ENCODE peak calls at places on chromosomes 7 and 10, in ten cellular contexts. L, U, Y, J, W, A, N, O, Q and X are unnamed samples.
A peak's percentile ranks its signal among the peaks of the same experiment; 100 is the strongest.

GRCh38 chr7:120741371-120742042 is 116.4 kb downstream of the TSPAN12 start:
- DNase-seq in L (no peak), U (no peak), Y (no peak), J (peak; percentile 69), W (no peak), A (no peak), N (no peak), O (no peak), Q (no peak), X (no peak)

GRCh38 chr10:98790817-98791216 is 344.1 kb upstream of the HPS1 start:
- DNase-seq in L (no peak), U (peak; percentile 22), Y (peak; percentile 12), J (peak; percentile 27), W (no peak), A (no peak), N (peak; percentile 36), O (peak; percentile 1), Q (peak; percentile 39), X (no peak)

GRCh38 chr10:3375505-3375904 is 202.9 kb upstream of the PITRM1 start:
- DNase-seq in L (no peak), U (no peak), Y (no peak), J (no peak), W (no peak), A (no peak), N (no peak), O (no peak), Q (no peak), X (no peak)

GRCh38 chr7:120273476-120273975 is 551 bp downstream of the KCND2 start:
- DNase-seq in L (no peak), U (peak; percentile 69), Y (no peak), J (peak; percentile 60), W (peak; percentile 16), A (peak; percentile 78), N (peak; percentile 31), O (no peak), Q (no peak), X (no peak)

GRCh38 chr7:117312593-117312992 is 10.3 kb downstream of the WNT2 start:
- DNase-seq in L (no peak), U (no peak), Y (peak; percentile 13), J (no peak), W (no peak), A (no peak), N (no peak), O (no peak), Q (no peak), X (no peak)

GRCh38 chr7:110877086-110877485 is 213.8 kb upstream of the LRRN3 start:
- DNase-seq in L (no peak), U (no peak), Y (peak; percentile 34), J (no peak), W (peak; percentile 5), A (peak; percentile 18), N (peak; percentile 41), O (no peak), Q (no peak), X (no peak)

GRCh38 chr7:85773116-85773783 is 586.4 kb upstream of the SEMA3D start:
- DNase-seq in L (peak; percentile 38), U (no peak), Y (peak; percentile 52), J (peak; percentile 41), W (peak; percentile 71), A (no peak), N (peak; percentile 90), O (no peak), Q (no peak), X (no peak)

GRCh38 chr7:121624922-121625321 is 228.8 kb upstream of the FAM3C start:
- DNase-seq in L (no peak), U (no peak), Y (no peak), J (no peak), W (peak; percentile 57), A (no peak), N (peak; percentile 69), O (no peak), Q (no peak), X (peak; percentile 4)

GRCh38 chr10:3486346-3487065 is 298.5 kb downstream of the KLF6 start:
- DNase-seq in L (no peak), U (peak; percentile 93), Y (peak; percentile 57), J (peak; percentile 99), W (peak; percentile 53), A (no peak), N (peak; percentile 36), O (no peak), Q (no peak), X (no peak)

GRCh38 chr10:5583525-5584175 is 58.9 kb downstream of the CALML3 start:
- DNase-seq in L (no peak), U (peak; percentile 57), Y (no peak), J (peak; percentile 77), W (peak; percentile 79), A (no peak), N (no peak), O (peak; percentile 96), Q (no peak), X (no peak)

GRCh38 chr10:77393821-77394501 is 243.6 kb downstream of the KCNMA1 start:
- DNase-seq in L (no peak), U (no peak), Y (no peak), J (peak; percentile 82), W (no peak), A (no peak), N (no peak), O (no peak), Q (no peak), X (no peak)

GRCh38 chr7:1062296-1063294 is 18.2 kb downstream of the GPR146 start:
- DNase-seq in L (no peak), U (no peak), Y (no peak), J (peak; percentile 78), W (no peak), A (no peak), N (no peak), O (peak; percentile 58), Q (no peak), X (no peak)

GRCh38 chr10:13704969-13705368 is 118.2 kb downstream of the PRPF18 start:
- DNase-seq in L (no peak), U (no peak), Y (no peak), J (no peak), W (no peak), A (no peak), N (no peak), O (no peak), Q (no peak), X (no peak)

GRCh38 chr7:17502209-17502810 is 203.9 kb downstream of the AHR start:
- DNase-seq in L (no peak), U (no peak), Y (no peak), J (no peak), W (no peak), A (no peak), N (no peak), O (no peak), Q (no peak), X (no peak)

GRCh38 chr7:121138262-121138933 is 149.9 kb downstream of the CPED1 start:
- DNase-seq in L (no peak), U (no peak), Y (no peak), J (peak; percentile 69), W (no peak), A (no peak), N (no peak), O (peak; percentile 76), Q (no peak), X (no peak)

GRCh38 chr7:135102372-135102771 is 45.5 kb upstream of the TMEM140 start:
- DNase-seq in L (no peak), U (no peak), Y (no peak), J (no peak), W (no peak), A (no peak), N (no peak), O (no peak), Q (no peak), X (no peak)

GRCh38 chr7:24880886-24881285 is 99.1 kb downstream of the OSBPL3 start:
- DNase-seq in L (no peak), U (no peak), Y (no peak), J (no peak), W (no peak), A (no peak), N (no peak), O (no peak), Q (no peak), X (no peak)

GRCh38 chr10:27285093-27285492 is 44.5 kb upstream of the ACBD5 start:
- DNase-seq in L (no peak), U (peak; percentile 26), Y (peak; percentile 2), J (peak; percentile 24), W (peak; percentile 5), A (peak; percentile 39), N (peak; percentile 5), O (peak; percentile 11), Q (peak; percentile 19), X (no peak)

GRCh38 chr7:32761451-32762320 is 129.9 kb downstream of the KBTBD2 start:
- DNase-seq in L (no peak), U (no peak), Y (no peak), J (no peak), W (no peak), A (no peak), N (no peak), O (no peak), Q (no peak), X (no peak)

GRCh38 chr10:15106352-15107013 is 9.3 kb downstream of the RPP38 start:
- DNase-seq in L (no peak), U (peak; percentile 81), Y (peak; percentile 67), J (peak; percentile 80), W (peak; percentile 75), A (peak; percentile 85), N (peak; percentile 75), O (peak; percentile 63), Q (peak; percentile 70), X (no peak)
- H3K4me3 ChIP-seq in L (no peak overlapping the region), U (no peak overlapping the region), Y (no peak overlapping the region), J (no peak overlapping the region), W (no peak overlapping the region), A (no peak overlapping the region), N (no peak overlapping the region), O (no peak overlapping the region), Q (no peak overlapping the region), X (no peak overlapping the region)

GRCh38 chr10:89954787-89955566 is 253.6 kb downstream of the KIF20B start:
- DNase-seq in L (no peak), U (no peak), Y (no peak), J (no peak), W (peak; percentile 18), A (no peak), N (peak; percentile 21), O (peak; percentile 10), Q (no peak), X (no peak)
- TF ChIP-seq CTCF in L (no peak), U (peak; percentile 54), Y (peak; percentile 38), J (no peak), W (peak; percentile 32), A (no peak), N (peak; percentile 24), O (peak; percentile 87), Q (no peak), X (no peak)

DNA sequence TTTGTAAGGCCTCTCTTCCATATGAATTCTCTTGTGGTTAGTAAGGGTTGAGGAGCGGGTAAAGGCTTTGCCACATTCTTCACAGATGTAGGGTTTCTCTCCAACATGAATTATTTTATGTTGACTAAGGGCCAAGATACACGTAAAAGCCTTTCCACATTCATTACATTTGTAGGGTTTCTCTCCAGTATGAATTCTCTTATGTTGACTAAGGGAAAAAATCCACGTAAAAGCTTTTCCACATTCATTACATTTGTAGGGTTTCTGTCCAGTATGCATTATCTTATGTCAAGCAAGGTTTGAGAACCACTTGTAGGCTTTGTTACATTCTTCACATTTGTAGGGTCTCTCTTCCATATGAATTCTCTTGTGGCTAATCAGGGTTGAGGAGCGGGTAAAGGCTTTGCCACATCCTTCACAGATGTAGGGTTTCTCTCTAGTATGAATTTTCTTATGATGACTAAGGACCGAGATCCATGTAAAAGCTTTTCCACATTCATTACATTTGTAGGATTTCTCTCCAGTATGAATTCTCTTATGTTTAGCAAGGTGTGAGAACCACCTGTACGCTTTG is 493.0 kb downstream of the ZNF479 start:
- DNase-seq in L (no peak), U (no peak), Y (no peak), J (no peak), W (no peak), A (no peak), N (no peak), O (no peak), Q (no peak), X (no peak)
- H3K4me3 ChIP-seq in L (no peak overlapping the region), U (no peak overlapping the region), Y (no peak overlapping the region), J (no peak overlapping the region), W (no peak overlapping the region), A (no peak overlapping the region), N (no peak overlapping the region), O (no peak overlapping the region), Q (no peak overlapping the region), X (no peak overlapping the region)

GRCh38 chr7:11557627-11558026 is 274.4 kb downstream of the THSD7A start:
- DNase-seq in L (no peak), U (peak; percentile 71), Y (no peak), J (peak; percentile 78), W (no peak), A (no peak), N (peak; percentile 40), O (peak; percentile 66), Q (no peak), X (no peak)
- TF ChIP-seq CTCF in L (no peak), U (peak; percentile 37), Y (no peak), J (peak; percentile 70), W (peak; percentile 32), A (no peak), N (peak; percentile 14), O (peak; percentile 69), Q (no peak), X (peak; percentile 37)